ENCODE peak calls at places on chromosome 4, in four cellular contexts. L, F, C and Z are unnamed samples.

GRCh38 chr4:151276787-151277557 is at the start of gene PRSS48:
- DNase-seq in C (peak; percentile 75), L (peak; percentile 63), F (peak; percentile 57), Z (no peak)

GRCh38 chr4:87007345-87008181 is 72.8 kb downstream of the AFF1 start:
- DNase-seq in C (peak; percentile 83), F (peak; percentile 77), L (peak; percentile 73), Z (peak; percentile 37)

GRCh38 chr4:77473509-77473908 is 132.1 kb upstream of the CXCL13 start:
- DNase-seq in C (no peak), L (no peak), F (no peak), Z (no peak)

GRCh38 chr4:126697748-126698147 is 935.0 kb upstream of the INTU start:
- DNase-seq in L (no peak), C (no peak), F (no peak), Z (no peak)

GRCh38 chr4:108783666-108784463 is 21.0 kb upstream of the ETNPPL start:
- DNase-seq in F (no peak), L (no peak), C (no peak), Z (no peak)

GRCh38 chr4:142925161-142925560 is 79.1 kb upstream of the INPP4B start:
- DNase-seq in L (no peak), F (no peak), C (no peak), Z (no peak)

GRCh38 chr4:5940470-5941203 is 47.8 kb upstream of the CRMP1 start:
- DNase-seq in F (no peak), L (no peak), C (no peak), Z (no peak)

GRCh38 chr4:78155616-78156105 is 98.5 kb downstream of the FRAS1 start:
- DNase-seq in L (no peak), C (no peak), F (no peak), Z (no peak)

GRCh38 chr4:40247350-40247749 is 50.5 kb downstream of the RHOH start:
- DNase-seq in C (no peak), F (no peak), L (no peak), Z (peak; percentile 81)

GRCh38 chr4:52825311-52826090 is 36.6 kb upstream of the RASL11B start:
- DNase-seq in C (no peak), F (no peak), L (no peak), Z (no peak)

GRCh38 chr4:13329963-13330362 is 154.2 kb downstream of the RAB28 start:
- DNase-seq in L (no peak), C (no peak), F (no peak), Z (no peak)

GRCh38 chr4:166501941-166502382 is 628.9 kb downstream of the TLL1 start:
- DNase-seq in F (no peak), L (no peak), C (peak; percentile 75), Z (no peak)

GRCh38 chr4:164977243-164978164 is at the start of gene TRIM61:
- DNase-seq in C (peak; percentile 93), F (peak; percentile 46), L (peak; percentile 74), Z (peak; percentile 39)

GRCh38 chr4:687048-687974 is 1.6 kb downstream of the SLC49A3 start:
- DNase-seq in F (peak; percentile 90), C (peak; percentile 59), L (peak; percentile 92), Z (no peak)

GRCh38 chr4:131370846-131371245 is 1778.2 kb upstream of the PCDH10 start:
- DNase-seq in L (no peak), C (no peak), F (no peak), Z (no peak)

GRCh38 chr4:185559913-185560281 is 24.6 kb upstream of the PDLIM3 start:
- DNase-seq in C (no peak), F (no peak), L (no peak), Z (no peak)

GRCh38 chr4:84498203-84499026 is 677 bp downstream of the NKX6-1 start:
- DNase-seq in L (no peak), C (no peak), F (no peak), Z (no peak)

GRCh38 chr4:146978641-146979040 is 33.0 kb upstream of the TTC29 start:
- DNase-seq in L (no peak), F (no peak), C (no peak), Z (no peak)

GRCh38 chr4:150773032-150773431 is 191.1 kb downstream of the MAB21L2 start:
- DNase-seq in C (no peak), F (no peak), L (no peak), Z (no peak)

GRCh38 chr4:75542824-75543223 is 13.0 kb upstream of the ODAPH start:
- DNase-seq in L (no peak), C (no peak), F (no peak), Z (no peak)

GRCh38 chr4:67162692-67163091 is 382.6 kb downstream of the CENPC start:
- DNase-seq in C (no peak), L (no peak), F (no peak), Z (no peak)

GRCh38 chr4:108345862-108346530 is 177.3 kb upstream of the LEF1 start:
- DNase-seq in F (no peak), C (no peak), L (no peak), Z (no peak)

GRCh38 chr4:104447346-104447745 is 47.3 kb downstream of the CXXC4 start:
- DNase-seq in L (no peak), F (no peak), C (no peak), Z (no peak)

GRCh38 chr4:109389367-109390118 is 44.1 kb upstream of the SEC24B start:
- DNase-seq in F (no peak), C (no peak), L (peak; percentile 16), Z (no peak)

GRCh38 chr4:17577660-17578481 is 873 bp downstream of the LAP3 start:
- DNase-seq in C (peak; percentile 61), L (peak; percentile 42), F (peak; percentile 57), Z (no peak)

GRCh38 chr4:1961563-1961962 is 47.2 kb downstream of the NELFA start:
- DNase-seq in C (no peak), F (no peak), L (no peak), Z (no peak)

GRCh38 chr4:188719794-188720193 is 580.6 kb downstream of the TRIML1 start:
- DNase-seq in L (no peak), F (no peak), C (no peak), Z (no peak)

GRCh38 chr4:48047421-48047844 is 30.9 kb downstream of the NIPAL1 start:
- DNase-seq in C (no peak), L (no peak), F (no peak), Z (peak; percentile 49)

GRCh38 chr4:158211288-158211687 is 1.0 kb downstream of the TMEM144 start:
- DNase-seq in F (no peak), L (no peak), C (no peak), Z (no peak)

DNA sequence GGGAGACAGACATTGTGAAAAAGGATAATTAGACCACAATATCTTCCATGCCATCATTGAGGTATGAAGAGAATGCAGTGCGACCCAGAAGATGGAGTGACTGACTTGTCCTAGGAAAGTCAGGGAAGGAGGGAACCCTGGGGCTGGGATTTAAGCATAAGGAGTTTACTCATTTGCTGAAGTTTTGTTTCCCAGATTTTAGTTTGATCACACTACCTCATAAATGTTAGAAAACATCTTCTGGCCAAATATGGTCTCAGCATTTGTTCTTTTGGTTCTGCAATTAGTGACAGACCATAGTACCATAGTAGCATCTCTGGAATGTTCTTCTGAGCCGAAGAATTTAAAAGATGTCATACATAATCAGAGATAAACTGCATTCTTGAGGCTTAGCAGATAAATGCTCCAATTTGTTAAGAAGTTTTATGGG is 96.5 kb upstream of the PGRMC2 start:
- DNase-seq in L (no peak), C (no peak), F (no peak), Z (no peak)
- H3K4me1 ChIP-seq in L (peaks cover 45% of the 10 kb centered on the region), C (peaks cover 13% of the 10 kb centered on the region), F (peaks cover 32% of the 10 kb centered on the region), Z (no peaks in the 10 kb centered on the region)

GRCh38 chr4:25531272-25531671 is 124.4 kb upstream of the SLC34A2 start:
- DNase-seq in F (no peak), L (no peak), C (no peak), Z (no peak)
- TF ChIP-seq CTCF in F (no peak), L (no peak), C (peak; percentile 21), Z (no peak)

GRCh38 chr4:88616275-88616996 is 24.2 kb downstream of the HERC3 start:
- DNase-seq in L (no peak), F (no peak), C (no peak), Z (no peak)
- H3K4me1 ChIP-seq in L (peaks cover 97% of the 10 kb centered on the region), F (peaks cover 92% of the 10 kb centered on the region), C (peaks cover 7% of the 10 kb centered on the region), Z (peaks cover 35% of the 10 kb centered on the region)

DNA sequence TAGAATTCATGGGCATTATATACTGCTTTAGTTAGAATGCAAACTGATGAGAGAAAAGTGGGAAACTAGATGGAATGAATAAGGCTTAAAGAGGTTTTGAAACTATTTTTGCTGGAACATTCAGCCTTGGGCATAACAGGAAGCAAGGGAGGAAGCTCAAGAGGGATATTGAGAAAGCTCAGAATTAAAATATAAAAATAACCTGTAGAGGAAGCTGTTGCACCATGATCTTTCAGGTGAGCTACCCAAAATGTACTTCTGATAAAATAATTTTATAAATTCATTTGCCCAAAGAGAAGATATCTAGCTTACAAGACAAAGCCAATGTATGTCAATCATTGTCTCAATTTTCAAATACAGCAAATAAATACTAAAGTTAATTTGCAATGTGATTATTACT is 11.3 kb downstream of the GC start:
- DNase-seq in C (no peak), L (no peak), F (no peak), Z (no peak)
- TF ChIP-seq CTCF in C (no peak), L (peak; percentile 37), F (no peak), Z (no peak)

GRCh38 chr4:168504526-168504925 is 7.7 kb downstream of the PALLD start:
- DNase-seq in C (no peak), F (no peak), L (no peak), Z (no peak)

GRCh38 chr4:168508683-168509082 is 11.8 kb downstream of the PALLD start:
- DNase-seq in C (no peak), L (no peak), F (no peak), Z (no peak)

GRCh38 chr4:168505996-168506395 is 9.1 kb downstream of the PALLD start:
- DNase-seq in L (no peak), F (no peak), C (no peak), Z (no peak)

GRCh38 chr4:168509786-168510185 is 12.9 kb downstream of the PALLD start:
- DNase-seq in C (no peak), L (no peak), F (no peak), Z (no peak)

GRCh38 chr4:168507178-168507577 is 10.3 kb downstream of the PALLD start:
- DNase-seq in C (peak; percentile 35), L (no peak), F (no peak), Z (no peak)
- H3K4me1 ChIP-seq in C (no peaks in the 10 kb centered on the region), L (peaks cover 58% of the 10 kb centered on the region), F (peaks cover 69% of the 10 kb centered on the region), Z (peaks cover 23% of the 10 kb centered on the region)

GRCh38 chr4:7928711-7929505 is 10.8 kb downstream of the AFAP1 start:
- DNase-seq in L (no peak), C (no peak), F (no peak), Z (no peak)
- TF ChIP-seq CTCF in L (peak; percentile 16), C (no peak), F (no peak), Z (no peak)

GRCh38 chr4:139645458-139645857 is 20.2 kb upstream of the MGST2 start:
- DNase-seq in F (no peak), L (no peak), C (no peak), Z (no peak)

GRCh38 chr4:139641218-139641617 is 24.4 kb upstream of the MGST2 start:
- DNase-seq in C (no peak), L (no peak), F (no peak), Z (no peak)

GRCh38 chr4:139639654-139640053 is 26.0 kb upstream of the MGST2 start:
- DNase-seq in C (no peak), F (no peak), L (no peak), Z (no peak)

GRCh38 chr4:139643042-139643895 is 22.4 kb upstream of the MGST2 start:
- DNase-seq in C (no peak), L (no peak), F (no peak), Z (no peak)

DNA sequence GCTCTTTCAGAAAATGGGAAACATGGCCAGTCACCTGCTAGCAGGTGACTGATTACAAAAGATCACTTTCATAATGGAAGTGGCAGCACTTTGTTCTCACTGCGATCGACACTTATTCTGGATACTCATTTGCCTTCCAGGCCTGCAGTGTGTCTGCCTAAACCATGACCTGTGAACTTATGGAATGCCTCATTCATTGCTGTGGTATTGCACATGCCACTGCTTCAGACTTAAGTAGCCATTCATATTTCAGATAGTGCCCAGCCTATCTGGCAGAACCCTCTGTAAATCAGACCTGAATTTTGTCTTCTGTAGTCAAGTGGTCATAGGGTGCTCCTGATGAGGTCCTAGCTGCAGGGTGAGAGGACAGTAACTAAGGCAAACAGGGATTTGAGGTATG is 23.3 kb upstream of the MGST2 start:
- DNase-seq in L (no peak), F (no peak), C (no peak), Z (no peak)
- H3K4me1 ChIP-seq in L (no peaks in the 10 kb centered on the region), F (no peaks in the 10 kb centered on the region), C (no peaks in the 10 kb centered on the region), Z (no peaks in the 10 kb centered on the region)